ENCODE peak calls at places on chromosomes 13 and 19, in five cellular contexts. B, X, W, S and Q are unnamed samples.
A peak's percentile ranks its signal among the peaks of the same experiment; 100 is the strongest.

GRCh38 chr19:53809518-53810186 is 14.5 kb downstream of the NLRP12 start:
- DNase-seq in X (no peak), W (no peak), B (peak; percentile 51), S (no peak), Q (no peak)

GRCh38 chr13:25292301-25292700 is 5.0 kb upstream of the MTMR6 start:
- DNase-seq in X (no peak), S (no peak), B (peak; percentile 82), W (no peak), Q (no peak)

GRCh38 chr13:113843864-113844556 is 19.9 kb downstream of the GAS6 start:
- DNase-seq in B (peak; percentile 23), W (no peak), S (no peak), X (no peak), Q (no peak)

GRCh38 chr19:13083627-13084026 is 19.0 kb downstream of the LYL1 start:
- DNase-seq in X (no peak), B (no peak), W (peak; percentile 30), S (no peak), Q (no peak)

GRCh38 chr13:51923983-51924539 is 62.3 kb downstream of the CCDC70 start:
- DNase-seq in S (no peak), X (no peak), W (no peak), B (peak; percentile 26), Q (no peak)

GRCh38 chr19:41936416-41936850 is 8.2 kb upstream of the ERFL start:
- DNase-seq in S (no peak), X (no peak), W (no peak), B (no peak), Q (no peak)

GRCh38 chr19:4077800-4078683 is 11.3 kb upstream of the ZBTB7A start:
- DNase-seq in S (no peak), B (no peak), X (no peak), W (no peak), Q (no peak)

GRCh38 chr19:38527466-38528136 is 90.2 kb downstream of the MAP4K1 start:
- DNase-seq in W (no peak), X (no peak), S (no peak), B (peak; percentile 27), Q (no peak)

GRCh38 chr19:1068111-1069001 is 1.4 kb downstream of the ARHGAP45 start:
- DNase-seq in S (peak; percentile 59), X (no peak), B (no peak), W (no peak), Q (no peak)

GRCh38 chr19:58088521-58089052 is 9.4 kb downstream of the ZSCAN18 start:
- DNase-seq in X (no peak), S (no peak), B (no peak), W (no peak), Q (no peak)